ENCODE peak calls at places on chromosome 13, in seven cellular contexts. M, E, Y, I, Z, O and A are unnamed samples.

GRCh38 chr13:32255744-32256120 is 59.4 kb downstream of the ZAR1L start:
- DNase-seq in M (no peak), E (no peak), Y (no peak), I (no peak), Z (no peak), O (no peak), A (no peak)

GRCh38 chr13:113187263-113187669 is 21.2 kb downstream of the PCID2 start:
- DNase-seq in M (no peak), E (no peak), Y (no peak), I (peak; percentile 100), Z (no peak), O (no peak), A (no peak)

GRCh38 chr13:113558461-113558860 is 26.1 kb upstream of the TFDP1 start:
- DNase-seq in M (peak; percentile 11), E (no peak), Y (no peak), I (no peak), Z (no peak), O (no peak), A (no peak)

GRCh38 chr13:33381906-33382305 is 96.4 kb upstream of the STARD13 start:
- DNase-seq in M (no peak), E (no peak), Y (no peak), I (no peak), Z (no peak), O (no peak), A (no peak)

GRCh38 chr13:98797456-98797855 is 45.0 kb upstream of the SLC15A1 start:
- DNase-seq in M (no peak), E (no peak), Y (no peak), I (no peak), Z (no peak), O (no peak), A (no peak)

GRCh38 chr13:27971236-27971645 is 2.1 kb upstream of the CDX2 start:
- DNase-seq in M (no peak), E (no peak), Y (no peak), I (no peak), Z (no peak), O (no peak), A (no peak)

GRCh38 chr13:76903544-76904162 is 17.4 kb upstream of the KCTD12 start:
- DNase-seq in M (peak; percentile 58), E (peak; percentile 55), Y (peak; percentile 50), I (peak; percentile 61), Z (no peak), O (peak; percentile 66), A (peak; percentile 75)

GRCh38 chr13:106464076-106464475 is 71.4 kb downstream of the EFNB2 start:
- DNase-seq in M (no peak), E (no peak), Y (no peak), I (no peak), Z (no peak), O (no peak), A (no peak)

GRCh38 chr13:34883381-34883780 is 58.7 kb upstream of the NBEA start:
- DNase-seq in M (no peak), E (no peak), Y (no peak), I (no peak), Z (no peak), O (no peak), A (no peak)

GRCh38 chr13:102680842-102681725 is 13.8 kb downstream of the METTL21C start:
- DNase-seq in M (no peak), E (no peak), Y (no peak), I (peak; percentile 24), Z (no peak), O (no peak), A (no peak)

GRCh38 chr13:29524176-29524575 is 71.3 kb downstream of the SLC7A1 start:
- DNase-seq in M (no peak), E (no peak), Y (no peak), I (no peak), Z (no peak), O (no peak), A (no peak)

GRCh38 chr13:61170791-61171330 is 244.8 kb downstream of the PCDH20 start:
- DNase-seq in M (no peak), E (no peak), Y (no peak), I (no peak), Z (peak; percentile 18), O (no peak), A (no peak)

GRCh38 chr13:23960566-23961156 is 63.4 kb upstream of the C1QTNF9B start:
- DNase-seq in M (no peak), E (peak; percentile 21), Y (no peak), I (peak; percentile 51), Z (no peak), O (no peak), A (no peak)

GRCh38 chr13:84645196-84646071 is 763.2 kb upstream of the SLITRK1 start:
- DNase-seq in M (no peak), E (no peak), Y (no peak), I (peak; percentile 68), Z (no peak), O (no peak), A (no peak)

GRCh38 chr13:28540612-28541011 is 45.7 kb upstream of the FLT1 start:
- DNase-seq in M (no peak), E (no peak), Y (no peak), I (peak; percentile 12), Z (no peak), O (no peak), A (no peak)

GRCh38 chr13:20270163-20270865 is 38.2 kb upstream of the GJB6 start:
- DNase-seq in M (no peak), E (no peak), Y (no peak), I (no peak), Z (no peak), O (no peak), A (no peak)